ENCODE peak calls at places on chromosomes 12 and 14, in nine cellular contexts. D is ovary, R is body of pancreas, G is upper lobe of left lung, I is stomach, C is heart left ventricle, J is right lobe of liver, T is tibial nerve, V is A549. Q is an unnamed sample. For H3K4me1, the result is how much of the 10 kb centered on the place peaks cover.

GRCh38 chr12:5318874-5319273 is 113.0 kb upstream of the NTF3 start:
- DNase-seq in J (no peak), I (no peak), R (no peak), D (no peak), V (no peak), T (no peak), G (no peak), C (no peak), Q (no peak)

GRCh38 chr12:55712154-55712553 is 3.7 kb upstream of the BLOC1S1 start:
- DNase-seq in V (no peak), T (no peak), I (no peak), R (no peak), J (no peak), G (no peak), C (peak), D (no peak), Q (no peak)

GRCh38 chr14:53742226-53742607 is 214.4 kb downstream of the BMP4 start:
- DNase-seq in R (no peak), D (no peak), V (no peak), G (no peak), I (no peak), T (no peak), J (no peak), C (no peak), Q (no peak)

GRCh38 chr14:29897181-29897580 is 30.5 kb downstream of the PRKD1 start:
- DNase-seq in V (no peak), D (no peak), I (no peak), C (no peak), J (no peak), T (no peak), R (no peak), G (no peak), Q (no peak)

GRCh38 chr14:97943619-97944018 is 1146.4 kb downstream of the VRK1 start:
- DNase-seq in J (no peak), D (no peak), V (no peak), G (no peak), T (no peak), R (no peak), C (no peak), I (no peak), Q (no peak)

GRCh38 chr12:80602455-80602854 is 105.0 kb upstream of the MYF6 start:
- DNase-seq in J (no peak), G (no peak), D (no peak), V (no peak), C (no peak), I (no peak), R (no peak), T (no peak), Q (no peak)

GRCh38 chr14:100406505-100407131 is 83.5 kb downstream of the SLC25A47 start:
- DNase-seq in R (peak), I (peak), D (no peak), C (no peak), T (no peak), V (no peak), J (no peak), G (peak), Q (no peak)

GRCh38 chr14:35883677-35884293 is 57.6 kb downstream of the BRMS1L start:
- DNase-seq in I (peak), D (no peak), T (no peak), V (peak), C (no peak), J (no peak), R (peak), G (peak), Q (peak)

GRCh38 chr14:94850332-94851211 is 80.7 kb upstream of the GSC start:
- DNase-seq in V (no peak), C (no peak), T (no peak), G (no peak), R (peak), I (peak), J (no peak), D (peak), Q (peak)

GRCh38 chr14:92677087-92677668 is 71.2 kb downstream of the LGMN start:
- DNase-seq in D (no peak), J (peak), I (no peak), G (peak), T (no peak), C (no peak), R (no peak), V (no peak), Q (no peak)

GRCh38 chr14:92693998-92694780 is 54.2 kb downstream of the LGMN start:
- DNase-seq in I (no peak), G (no peak), J (peak), D (no peak), T (no peak), V (peak), R (no peak), C (no peak), Q (peak)

GRCh38 chr12:20629414-20630156 is 65.5 kb upstream of the SLCO1C1 start:
- DNase-seq in C (peak), R (peak), J (peak), D (peak), V (peak), I (no peak), G (no peak), T (no peak), Q (peak)

GRCh38 chr14:61543946-61544345 is 151.4 kb upstream of the HIF1A start:
- DNase-seq in R (no peak), D (no peak), G (no peak), I (no peak), V (no peak), J (no peak), T (no peak), C (no peak), Q (no peak)

GRCh38 chr14:68979021-68979721 is at the start of gene ACTN1:
- DNase-seq in J (peak), I (peak), C (peak), G (peak), T (peak), V (peak), D (peak), R (peak), Q (peak)

GRCh38 chr12:47277071-47277408 is 197.3 kb upstream of the AMIGO2 start:
- DNase-seq in R (no peak), I (peak), C (no peak), J (no peak), T (no peak), V (no peak), D (peak), G (no peak), Q (no peak)

GRCh38 chr14:68548194-68549056 is 244.4 kb downstream of the ZFP36L1 start:
- DNase-seq in R (peak), T (peak), I (peak), D (peak), V (peak), J (no peak), C (peak), G (no peak), Q (no peak)

DNA sequence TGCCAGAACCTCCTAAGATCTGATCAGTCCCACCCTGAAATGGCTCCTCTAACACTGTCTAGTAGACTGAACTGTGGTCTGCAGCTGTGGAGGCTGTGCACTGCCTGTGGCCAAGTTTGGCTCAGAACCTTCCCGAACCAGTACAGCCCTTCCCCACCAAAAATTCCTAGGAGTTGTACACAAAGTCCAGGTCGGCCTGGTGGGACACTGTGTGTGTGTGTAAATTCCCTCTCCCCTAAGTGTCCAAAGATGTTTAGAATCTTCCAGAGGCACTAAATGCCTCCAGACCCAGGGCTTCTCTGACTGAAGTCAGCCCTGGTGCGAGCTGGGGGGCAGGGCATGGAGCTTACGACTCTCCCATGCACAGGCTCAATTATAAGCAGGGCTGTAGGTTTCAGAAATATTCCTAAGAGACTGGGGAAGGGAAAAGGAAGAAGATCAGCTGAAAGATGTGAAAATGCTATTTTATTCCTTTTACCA is 107.0 kb upstream of the ATF7IP start:
- DNase-seq in T (no peak), G (no peak), R (no peak), J (no peak), C (no peak), I (no peak), D (peak), V (no peak), Q (peak)
- TF ChIP-seq POLR2A in T (no peak), G (no peak), R (no peak), J (no peak), C (no peak), I (no peak), D (no peak), V (no peak), Q (no peak)

DNA sequence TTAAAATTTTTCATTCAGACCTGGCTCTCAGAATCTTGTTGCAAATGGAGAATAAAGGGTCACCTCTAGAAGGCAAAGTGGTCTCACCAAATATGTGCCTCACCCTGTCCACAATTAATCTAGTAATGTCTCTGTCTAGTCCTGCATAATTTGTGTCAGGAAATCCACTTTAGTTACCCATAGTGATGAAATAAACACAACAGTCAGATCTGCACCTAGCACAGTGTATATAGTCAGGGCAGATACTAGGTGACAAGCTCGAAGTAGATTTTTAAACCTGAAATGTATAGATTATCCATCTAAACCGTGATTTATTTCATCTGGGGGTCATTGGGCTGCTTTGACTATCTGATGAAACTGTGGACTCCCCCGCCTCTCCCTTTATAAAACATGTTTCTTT is 15.9 kb upstream of the FLVCR2 start:
- DNase-seq in J (no peak), I (no peak), R (no peak), D (no peak), V (no peak), T (no peak), C (no peak), G (no peak), Q (no peak)
- H3K4me1 ChIP-seq in J (under half), I (under half), R (under half), D (under half), V (under half), T (under half), C (under half), G (under half), Q (under half)

GRCh38 chr14:59705866-59706265 is 129.3 kb upstream of the CCDC175 start:
- DNase-seq in C (no peak), J (no peak), T (no peak), R (no peak), G (no peak), D (no peak), I (no peak), V (no peak), Q (no peak)

GRCh38 chr14:59704054-59704453 is 127.4 kb upstream of the CCDC175 start:
- DNase-seq in J (no peak), T (no peak), C (no peak), D (no peak), I (no peak), R (no peak), V (no peak), G (no peak), Q (no peak)

GRCh38 chr14:59711083-59711482 is 134.5 kb upstream of the CCDC175 start:
- DNase-seq in G (no peak), C (no peak), J (no peak), T (no peak), V (no peak), D (no peak), R (no peak), I (no peak), Q (no peak)

GRCh38 chr14:59705245-59705644 is 128.6 kb upstream of the CCDC175 start:
- DNase-seq in I (no peak), C (no peak), G (no peak), T (no peak), J (no peak), D (no peak), V (no peak), R (no peak), Q (no peak)

GRCh38 chr14:59707778-59708635 is 131.4 kb upstream of the CCDC175 start:
- DNase-seq in J (peak), C (no peak), G (no peak), D (no peak), T (no peak), I (no peak), R (no peak), V (no peak), Q (no peak)
- TF ChIP-seq CTCF in J (no peak), C (no peak), G (no peak), D (no peak), T (no peak), I (no peak), R (no peak), V (no peak), Q (no peak)

GRCh38 chr12:122079038-122079531 is 529 bp downstream of the MLXIP start:
- DNase-seq in T (no peak), C (peak), D (no peak), V (no peak), G (peak), R (peak), J (peak), I (peak), Q (peak)

GRCh38 chr12:122081697-122082221 is 3.2 kb downstream of the MLXIP start:
- DNase-seq in J (peak), V (no peak), C (peak), D (peak), R (peak), T (no peak), G (peak), I (no peak), Q (peak)

GRCh38 chr12:122079532-122080081 is 1.1 kb downstream of the MLXIP start:
- DNase-seq in V (no peak), I (no peak), C (peak), G (peak), T (no peak), J (no peak), D (no peak), R (peak), Q (peak)

GRCh38 chr12:122081108-122081696 is 2.6 kb downstream of the MLXIP start:
- DNase-seq in R (peak), D (peak), V (no peak), G (no peak), J (no peak), I (no peak), T (no peak), C (peak), Q (no peak)

DNA sequence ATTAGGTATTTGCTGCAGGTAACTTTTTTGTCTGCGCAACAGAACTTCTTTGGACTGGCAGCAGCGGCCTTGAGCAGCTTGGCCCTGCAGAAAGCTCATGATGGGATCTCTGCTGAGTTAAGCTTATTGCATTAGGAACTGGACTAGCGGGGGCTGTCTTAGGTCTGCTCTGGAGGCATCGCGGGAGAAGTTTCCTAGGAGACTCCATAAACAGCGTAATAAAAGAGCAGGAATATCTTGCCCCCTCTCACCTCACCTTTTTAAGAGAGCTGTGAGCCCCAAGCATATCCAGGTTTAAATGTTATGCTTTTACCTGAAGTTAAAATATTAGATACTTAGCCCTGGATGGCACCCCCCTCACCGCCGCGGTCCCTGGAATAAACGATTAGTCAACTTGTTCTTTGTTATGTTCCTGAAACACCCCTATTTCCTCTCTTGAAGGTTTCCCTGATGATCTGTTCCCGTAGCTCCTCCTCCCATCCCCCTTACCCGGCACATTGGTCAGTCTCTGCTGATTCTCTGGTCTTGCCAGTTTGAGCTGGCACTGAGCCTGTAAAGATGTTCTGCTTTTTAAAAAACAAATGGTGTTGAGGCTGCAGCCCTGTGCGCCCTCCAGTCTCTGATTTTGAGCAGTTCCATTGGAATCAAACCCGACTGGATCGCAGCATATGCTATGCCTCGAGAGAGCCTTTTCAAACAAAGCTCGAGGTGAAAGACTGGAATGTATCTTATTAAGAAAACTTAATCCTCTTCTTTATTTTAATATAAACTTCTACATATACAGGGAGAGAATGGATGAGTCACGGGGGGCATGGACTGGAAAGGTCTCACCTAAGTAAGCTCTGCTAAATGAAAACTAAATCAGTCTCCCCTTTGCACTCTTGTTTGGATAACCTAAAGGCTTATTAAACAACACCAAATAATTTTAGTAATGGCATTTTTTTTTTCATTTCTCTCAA is 1.9 kb downstream of the MLXIP start:
- DNase-seq in T (peak), J (peak), C (peak), I (peak), V (peak), D (peak), R (peak), G (peak), Q (peak)
- TF ChIP-seq POLR2A in T (peak), J (peak), C (no peak), I (no peak), V (no peak), D (peak), R (peak), G (no peak), Q (peak)

DNA sequence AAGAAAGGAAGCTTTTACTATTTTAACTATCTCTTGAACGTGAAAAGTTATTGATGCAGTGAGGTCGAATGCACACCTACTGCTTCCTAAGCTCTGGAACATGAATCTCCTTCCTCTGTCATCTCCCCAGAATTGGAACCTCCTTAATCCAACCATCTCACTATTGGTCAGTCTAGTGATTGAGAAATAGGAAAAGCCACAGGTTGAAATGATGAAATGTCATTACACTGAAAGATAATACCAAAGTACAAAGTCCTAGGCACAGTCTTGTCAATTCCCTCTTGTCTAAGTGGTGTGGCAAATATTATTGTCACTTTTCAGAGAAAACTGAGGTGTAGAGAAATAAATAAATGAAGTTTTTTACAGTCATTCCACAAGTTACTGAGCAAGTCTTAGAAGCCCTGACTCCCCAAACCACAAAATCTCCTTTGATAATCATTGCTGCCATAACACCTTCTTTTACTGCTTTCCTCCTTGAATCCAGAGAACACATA is 19.5 kb upstream of the HIGD1C start:
- DNase-seq in V (no peak), T (no peak), J (no peak), R (no peak), C (no peak), I (no peak), D (no peak), G (no peak), Q (no peak)
- H3K4me1 ChIP-seq in V (under half), T (under half), J (under half), R (half or more), C (under half), I (half or more), D (under half), G (under half), Q (half or more)

GRCh38 chr12:107492393-107493134 is 193.0 kb upstream of the PWP1 start:
- DNase-seq in D (no peak), T (no peak), G (peak), J (no peak), C (peak), R (no peak), I (no peak), V (no peak), Q (peak)
- TF ChIP-seq CTCF in D (no peak), T (no peak), G (no peak), J (no peak), C (no peak), R (no peak), I (no peak), V (no peak), Q (no peak)

GRCh38 chr12:94098466-94098865 is 49.9 kb upstream of the PLXNC1 start:
- DNase-seq in C (no peak), G (no peak), D (no peak), T (no peak), I (no peak), R (no peak), V (no peak), J (no peak), Q (no peak)
- TF ChIP-seq POLR2A in C (no peak), G (no peak), D (no peak), T (no peak), I (no peak), R (no peak), V (no peak), J (no peak), Q (no peak)

DNA sequence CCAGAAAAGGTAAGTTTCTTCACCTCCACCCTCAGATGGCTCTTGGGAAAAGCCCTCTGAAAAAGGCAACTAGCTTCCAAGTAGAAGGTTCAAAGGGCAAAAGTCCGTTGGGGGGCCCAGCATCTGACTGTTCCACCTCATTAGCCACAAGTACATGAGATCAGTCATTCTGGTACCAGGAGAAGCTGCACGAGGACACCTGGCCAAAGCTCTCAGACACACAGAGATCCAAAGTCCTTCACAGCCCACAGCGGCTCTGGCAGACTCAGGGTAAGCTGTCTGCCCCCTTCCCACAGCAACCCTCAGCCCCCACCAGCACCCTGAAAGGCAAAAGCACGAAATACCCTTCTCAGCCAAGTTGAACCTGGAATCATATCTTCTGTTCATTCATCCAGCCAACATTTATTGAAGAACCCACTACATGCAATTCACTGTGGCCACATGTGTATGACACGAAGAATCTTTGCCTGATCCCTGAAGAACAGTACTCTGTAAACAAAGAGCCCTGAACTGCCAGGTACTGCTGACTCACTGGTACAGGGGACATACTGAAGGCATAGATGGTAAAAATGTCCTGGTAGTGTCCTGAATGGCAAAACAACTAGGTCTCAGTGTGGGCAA is 19.0 kb downstream of the SLC7A7 start:
- DNase-seq in V (no peak), J (no peak), R (no peak), D (no peak), T (no peak), G (no peak), C (no peak), I (no peak), Q (no peak)
- H3K4me1 ChIP-seq in V (under half), J (under half), R (under half), D (under half), T (under half), G (under half), C (under half), I (under half), Q (under half)